ENCODE peak calls at places on chromosomes 2 and 18, in four cellular contexts. D, P, Q and L are unnamed samples.

GRCh38 chr18:13710460-13710859 is 15.9 kb downstream of the FAM210A start:
- DNase-seq in P (no peak), D (no peak), Q (no peak), L (no peak)

GRCh38 chr2:191899442-191899841 is 52.6 kb upstream of the CAVIN2 start:
- DNase-seq in Q (peak), P (no peak), D (no peak), L (no peak)

GRCh38 chr2:230614913-230615332 is 97.7 kb upstream of the CAB39 start:
- DNase-seq in Q (no peak), P (no peak), D (no peak), L (no peak)

GRCh38 chr18:12458761-12459160 is 51.0 kb downstream of the PRELID3A start:
- DNase-seq in P (no peak), Q (no peak), D (no peak), L (no peak)

GRCh38 chr2:8500124-8501054 is 181.5 kb upstream of the ID2 start:
- DNase-seq in D (no peak), Q (no peak), P (no peak), L (no peak)

GRCh38 chr2:102826904-102827303 is 65.1 kb downstream of the TMEM182 start:
- DNase-seq in Q (no peak), D (no peak), P (peak), L (peak)

GRCh38 chr2:195026261-195026660 is 630.8 kb upstream of the SLC39A10 start:
- DNase-seq in Q (no peak), D (no peak), P (no peak), L (no peak)

GRCh38 chr2:119575439-119575838 is 31.2 kb downstream of the CFAP221 start:
- DNase-seq in P (no peak), Q (no peak), D (no peak), L (no peak)

GRCh38 chr2:19819097-19820065 is 82.4 kb downstream of the TTC32 start:
- DNase-seq in Q (no peak), P (no peak), D (no peak), L (no peak)

GRCh38 chr18:32742620-32743019 is 30.2 kb downstream of the KLHL14 start:
- DNase-seq in D (no peak), Q (no peak), P (no peak), L (no peak)

GRCh38 chr2:158121252-158121651 is 19.6 kb downstream of the UPP2 start:
- DNase-seq in D (no peak), P (no peak), Q (no peak), L (no peak)

GRCh38 chr2:203579131-203579643 is 44.1 kb upstream of the RAPH1 start:
- DNase-seq in D (no peak), P (no peak), Q (no peak), L (no peak)

GRCh38 chr2:221758076-221758475 is 186.0 kb upstream of the EPHA4 start:
- DNase-seq in P (no peak), D (no peak), Q (no peak), L (no peak)

GRCh38 chr18:23635283-23636040 is 27.2 kb downstream of the ANKRD29 start:
- DNase-seq in P (no peak), D (no peak), Q (no peak), L (no peak)

GRCh38 chr2:230711224-230711623 is 1.4 kb upstream of the CAB39 start:
- DNase-seq in Q (no peak), D (no peak), P (no peak), L (no peak)